ENCODE peak calls at places on chromosomes 13 and 19, in eight cellular contexts. Q is dorsolateral prefrontal cortex, A is GM10248, N is GM13977, W is endothelial cell, G is HepG2, T is NB4, M is RWPE1. Y is an unnamed sample.

GRCh38 chr19:58354478-58355030 is 1.3 kb upstream of the A1BG start:
- DNase-seq in T (no peak), N (no peak), A (no peak), M (no peak), G (no peak), W (no peak), Q (no peak), Y (no peak)

GRCh38 chr13:97298816-97299215 is 76.7 kb downstream of the MBNL2 start:
- DNase-seq in Q (no peak), W (no peak), A (no peak), G (no peak), T (no peak), M (no peak), N (no peak), Y (no peak)

GRCh38 chr19:39098365-39099269 is 14.4 kb downstream of the ACP7 start:
- DNase-seq in T (no peak), N (no peak), Q (no peak), M (no peak), W (no peak), A (no peak), G (no peak), Y (no peak)

GRCh38 chr13:90686438-90686837 is 661.0 kb upstream of the MIR17HG start:
- DNase-seq in N (no peak), Q (no peak), W (no peak), G (no peak), T (no peak), M (peak), A (no peak), Y (no peak)

GRCh38 chr13:114259974-114260373 is 21.4 kb upstream of the UPF3A start:
- DNase-seq in Q (no peak), N (no peak), W (no peak), T (no peak), A (no peak), G (no peak), M (no peak), Y (no peak)

GRCh38 chr13:40777166-40777956 is 6.4 kb upstream of the MRPS31 start:
- DNase-seq in A (peak), N (peak), M (peak), G (peak), Q (no peak), T (peak), W (peak), Y (no peak)

GRCh38 chr19:14871619-14872230 is 14.2 kb downstream of the OR7A17 start:
- DNase-seq in W (no peak), T (peak), Q (no peak), G (no peak), N (peak), M (peak), A (peak), Y (no peak)

GRCh38 chr13:51848674-51849073 is 3.7 kb upstream of the TMEM272 start:
- DNase-seq in G (peak), M (no peak), Q (no peak), N (no peak), T (no peak), A (no peak), W (no peak), Y (no peak)

GRCh38 chr19:988510-988909 is 4.4 kb downstream of the WDR18 start:
- DNase-seq in M (no peak), W (no peak), N (no peak), G (no peak), Q (no peak), A (no peak), T (no peak), Y (no peak)

GRCh38 chr19:9309974-9310446 is 372 bp upstream of the ZNF699 start:
- DNase-seq in N (peak), A (no peak), W (no peak), G (no peak), T (peak), M (peak), Q (peak), Y (no peak)

GRCh38 chr13:82344867-82345266 is 1537.4 kb downstream of the SLITRK1 start:
- DNase-seq in W (no peak), G (no peak), T (no peak), Q (no peak), N (no peak), M (no peak), A (no peak), Y (no peak)

GRCh38 chr19:34645551-34645950 is 31.4 kb downstream of the SCGB2B2 start:
- DNase-seq in G (no peak), A (no peak), W (no peak), T (no peak), M (no peak), Q (no peak), N (no peak), Y (no peak)

GRCh38 chr19:46365561-46365960 is 18.7 kb downstream of the PPP5C start:
- DNase-seq in M (no peak), A (no peak), N (no peak), T (no peak), Q (no peak), W (no peak), G (no peak), Y (no peak)

GRCh38 chr13:48125794-48126228 is 30.9 kb upstream of the MED4 start:
- DNase-seq in N (no peak), M (no peak), W (no peak), G (peak), T (no peak), Q (no peak), A (no peak), Y (no peak)

GRCh38 chr19:54040003-54040402 is 23.7 kb downstream of the VSTM1 start:
- DNase-seq in T (no peak), W (no peak), Q (no peak), N (peak), M (no peak), A (no peak), G (no peak), Y (no peak)

GRCh38 chr19:44447864-44448674 is at the start of gene ZNF229:
- DNase-seq in N (peak), Q (peak), T (no peak), G (peak), M (peak), W (peak), A (peak), Y (peak)

GRCh38 chr13:77698211-77699058 is 948 bp downstream of the SLAIN1 start:
- DNase-seq in N (peak), W (peak), T (peak), Q (peak), M (no peak), A (peak), G (no peak), Y (peak)

GRCh38 chr13:26601669-26602068 is 44.2 kb downstream of the WASF3 start:
- DNase-seq in M (no peak), T (peak), Q (no peak), G (no peak), N (peak), W (no peak), A (peak), Y (no peak)

GRCh38 chr19:47663911-47664771 is 49.1 kb upstream of the EHD2 start:
- DNase-seq in G (peak), T (peak), Q (peak), A (no peak), W (no peak), M (peak), N (no peak), Y (no peak)

GRCh38 chr13:106753241-106753640 is 185.3 kb upstream of the ARGLU1 start:
- DNase-seq in G (no peak), M (no peak), Q (no peak), A (no peak), W (no peak), T (no peak), N (no peak), Y (no peak)

GRCh38 chr13:106752584-106753202 is 184.8 kb upstream of the ARGLU1 start:
- DNase-seq in Q (no peak), M (no peak), T (no peak), N (no peak), G (no peak), W (no peak), A (no peak), Y (no peak)

GRCh38 chr13:106755542-106755941 is 187.6 kb upstream of the ARGLU1 start:
- DNase-seq in N (no peak), Q (no peak), W (no peak), M (no peak), G (no peak), T (no peak), A (no peak), Y (no peak)

DNA sequence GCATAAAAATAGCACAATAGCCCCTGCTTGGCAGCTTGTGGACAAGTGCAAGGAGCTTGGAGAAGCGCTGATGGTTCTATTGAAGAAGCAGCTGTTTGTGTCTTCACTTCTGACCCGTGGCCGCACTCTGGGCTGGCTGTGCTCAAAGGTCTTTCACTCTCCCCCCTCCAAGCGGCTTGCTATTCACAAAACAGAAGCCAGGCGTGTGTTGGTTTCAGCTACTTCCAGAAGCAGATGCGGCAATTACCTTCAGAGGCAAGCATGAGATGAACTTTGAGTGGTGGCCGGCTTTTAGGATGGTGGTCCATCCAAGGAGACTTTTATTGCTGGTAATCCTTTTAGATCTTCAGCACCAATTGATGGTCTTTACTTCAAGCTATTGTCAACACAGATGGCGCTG is 188.5 kb upstream of the ARGLU1 start:
- DNase-seq in A (no peak), N (no peak), W (no peak), G (no peak), M (no peak), Q (no peak), T (no peak), Y (no peak)
- TF ChIP-seq CTCF in A (no peak), N (no peak), W (no peak), G (no peak), M (no peak), Q (no peak), T (no peak), Y (no peak)

GRCh38 chr13:46795321-46795720 is 1.6 kb downstream of the ESD start:
- DNase-seq in G (no peak), T (peak), W (no peak), N (no peak), A (no peak), M (no peak), Q (no peak), Y (no peak)
- TF ChIP-seq CTCF in G (no peak), T (no peak), W (no peak), N (no peak), A (no peak), M (no peak), Q (no peak), Y (no peak)

GRCh38 chr19:3969435-3970312 is 1.2 kb downstream of the DAPK3 start:
- DNase-seq in M (peak), T (no peak), W (peak), N (no peak), Q (no peak), G (peak), A (no peak), Y (no peak)
- TF ChIP-seq CTCF in M (no peak), T (no peak), W (no peak), N (no peak), Q (no peak), G (peak), A (no peak), Y (no peak)

DNA sequence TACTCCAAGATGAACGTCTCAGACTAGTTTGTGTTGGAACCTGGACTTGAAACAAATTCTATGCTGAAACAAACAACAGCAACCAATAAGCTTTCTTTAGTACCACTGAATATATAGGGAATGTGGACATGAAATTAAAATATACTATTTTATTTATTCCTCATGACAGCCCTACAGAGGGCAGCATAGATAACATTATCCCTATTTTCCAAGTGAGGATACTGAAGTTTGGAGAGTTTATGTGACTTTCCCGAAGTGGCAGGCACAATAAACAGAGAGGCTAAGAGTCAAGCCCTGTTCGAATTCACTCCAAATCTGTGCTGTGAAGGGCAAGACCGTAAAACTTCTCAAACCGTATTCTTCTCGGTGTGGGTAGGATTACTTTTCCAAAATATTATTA is 509.9 kb upstream of the GPC6 start:
- DNase-seq in M (no peak), Q (no peak), T (no peak), N (no peak), G (peak), W (no peak), A (no peak), Y (no peak)
- TF ChIP-seq CTCF in M (no peak), Q (no peak), T (no peak), N (no peak), G (peak), W (peak), A (no peak), Y (no peak)

DNA sequence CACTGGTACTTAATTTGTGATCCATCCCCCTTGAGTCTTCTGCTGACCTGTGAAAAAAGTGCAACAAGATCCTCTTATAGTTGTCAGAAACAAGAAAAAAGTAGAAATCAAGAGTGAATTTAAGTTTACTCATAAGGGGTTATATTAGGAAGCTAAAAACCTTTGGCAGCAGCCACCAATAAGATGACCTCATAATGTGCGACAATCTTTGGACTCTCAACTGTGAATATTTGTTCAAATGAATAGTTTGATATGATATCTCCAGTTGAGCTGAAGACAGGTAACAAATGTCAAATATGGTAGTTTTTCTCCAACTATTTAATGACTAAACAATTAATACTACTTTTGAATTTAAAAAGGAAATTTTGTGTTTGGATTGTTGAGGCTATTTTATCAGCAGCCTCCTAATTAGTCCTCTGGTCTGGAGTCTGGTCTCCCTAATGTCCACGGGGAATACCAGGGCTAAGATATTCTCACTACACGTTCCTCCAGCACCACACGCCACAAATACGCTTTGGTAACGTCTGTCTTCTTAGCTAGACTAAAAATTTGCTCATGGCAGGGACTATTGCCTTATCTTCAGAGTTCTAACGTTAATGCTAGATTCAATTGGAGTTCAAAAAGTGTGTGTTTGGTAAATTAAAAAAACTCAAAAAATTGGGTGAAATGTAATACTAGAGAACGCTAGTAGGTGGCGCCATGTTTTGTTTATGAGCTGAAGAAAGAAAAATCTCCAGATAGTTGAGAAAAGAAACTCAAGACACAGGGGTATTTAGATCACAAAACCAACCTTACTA is 51.0 kb upstream of the PDX1 start:
- DNase-seq in M (peak), G (no peak), Q (no peak), T (peak), N (peak), W (no peak), A (peak), Y (no peak)
- TF ChIP-seq CTCF in M (peak), G (peak), Q (peak), T (peak), N (peak), W (peak), A (peak), Y (no peak)

Y was measured in activated B cell treated with CpG ODN at 0.5 μM for 24 hours.